ENCODE peak calls at places on chromosomes 16 and 17, in eight cellular contexts. U is body of pancreas, Z is pancreas, Y is left lung, K is ascending aorta, F is colonic mucosa, G is cardiac muscle cell, C is ovary. D is an unnamed sample.

GRCh38 chr17:72538921-72539352 is 418.1 kb downstream of the SOX9 start:
- DNase-seq in U (no peak), F (no peak), C (no peak), K (no peak), G (no peak), Y (no peak), Z (no peak), D (no peak)

GRCh38 chr16:15509593-15510520 is 75.5 kb downstream of the BMERB1 start:
- DNase-seq in Y (no peak), F (no peak), K (no peak), Z (no peak), C (no peak), G (peak; percentile 33), U (no peak), D (no peak)

GRCh38 chr17:48596735-48597491 is 3.3 kb upstream of the HOXB5 start:
- DNase-seq in F (no peak), Z (no peak), Y (no peak), C (no peak), K (no peak), U (no peak), G (no peak), D (no peak)

GRCh38 chr17:77205396-77206124 is 64.8 kb downstream of the SEC14L1 start:
- DNase-seq in K (peak; percentile 34), F (no peak), G (no peak), U (no peak), Z (no peak), Y (no peak), C (no peak), D (no peak)

GRCh38 chr17:16150251-16150859 is 65.0 kb downstream of the NCOR1 start:
- DNase-seq in U (no peak), Y (no peak), Z (no peak), F (no peak), G (peak; percentile 66), C (no peak), K (no peak), D (no peak)

GRCh38 chr16:49608801-49609200 is 235.2 kb downstream of the C16orf78 start:
- DNase-seq in U (no peak), G (peak; percentile 77), Z (no peak), F (no peak), Y (no peak), C (peak; percentile 40), K (peak; percentile 63), D (no peak)

GRCh38 chr16:87067890-87068289 is 249.3 kb downstream of the C16orf95 start:
- DNase-seq in C (no peak), Y (no peak), K (no peak), Z (no peak), F (no peak), G (no peak), U (no peak), D (no peak)

GRCh38 chr17:66527335-66527734 is 224.9 kb downstream of the PRKCA start:
- DNase-seq in U (no peak), F (no peak), G (no peak), Y (no peak), K (no peak), C (no peak), Z (no peak), D (no peak)

GRCh38 chr16:22195695-22196558 is 10.2 kb upstream of the EEF2K start:
- DNase-seq in G (peak; percentile 92), Y (peak; percentile 93), K (peak; percentile 96), C (peak; percentile 94), U (peak; percentile 92), F (peak; percentile 93), Z (peak; percentile 95), D (peak; percentile 87)

GRCh38 chr17:68462381-68463210 is 5.3 kb upstream of the WIPI1 start:
- DNase-seq in C (peak; percentile 72), U (peak; percentile 79), G (peak; percentile 86), F (peak; percentile 80), K (peak; percentile 81), Z (peak; percentile 74), Y (no peak), D (peak; percentile 46)

GRCh38 chr17:65154770-65155589 is 17.8 kb downstream of the RGS9 start:
- DNase-seq in G (no peak), Z (no peak), U (no peak), K (no peak), C (no peak), Y (no peak), F (no peak), D (peak; percentile 61)

GRCh38 chr17:17609121-17609520 is 17.6 kb upstream of the PEMT start:
- DNase-seq in K (no peak), C (no peak), Y (no peak), Z (no peak), U (no peak), G (no peak), F (peak; percentile 28), D (no peak)

GRCh38 chr17:80264048-80264792 is 3.6 kb downstream of the RNF213 start:
- DNase-seq in G (no peak), F (no peak), C (no peak), Y (no peak), U (no peak), K (no peak), Z (no peak), D (peak; percentile 57)

GRCh38 chr17:80262775-80263244 is 2.2 kb downstream of the RNF213 start:
- DNase-seq in Y (no peak), K (no peak), U (no peak), F (no peak), G (no peak), Z (no peak), C (no peak), D (no peak)

GRCh38 chr17:80264793-80265075 is 4.1 kb downstream of the RNF213 start:
- DNase-seq in Z (no peak), C (no peak), K (no peak), Y (no peak), G (no peak), F (no peak), U (no peak), D (no peak)

GRCh38 chr17:80262291-80262690 is 1.6 kb downstream of the RNF213 start:
- DNase-seq in Z (no peak), U (no peak), G (no peak), F (no peak), C (no peak), K (no peak), Y (no peak), D (no peak)

DNA sequence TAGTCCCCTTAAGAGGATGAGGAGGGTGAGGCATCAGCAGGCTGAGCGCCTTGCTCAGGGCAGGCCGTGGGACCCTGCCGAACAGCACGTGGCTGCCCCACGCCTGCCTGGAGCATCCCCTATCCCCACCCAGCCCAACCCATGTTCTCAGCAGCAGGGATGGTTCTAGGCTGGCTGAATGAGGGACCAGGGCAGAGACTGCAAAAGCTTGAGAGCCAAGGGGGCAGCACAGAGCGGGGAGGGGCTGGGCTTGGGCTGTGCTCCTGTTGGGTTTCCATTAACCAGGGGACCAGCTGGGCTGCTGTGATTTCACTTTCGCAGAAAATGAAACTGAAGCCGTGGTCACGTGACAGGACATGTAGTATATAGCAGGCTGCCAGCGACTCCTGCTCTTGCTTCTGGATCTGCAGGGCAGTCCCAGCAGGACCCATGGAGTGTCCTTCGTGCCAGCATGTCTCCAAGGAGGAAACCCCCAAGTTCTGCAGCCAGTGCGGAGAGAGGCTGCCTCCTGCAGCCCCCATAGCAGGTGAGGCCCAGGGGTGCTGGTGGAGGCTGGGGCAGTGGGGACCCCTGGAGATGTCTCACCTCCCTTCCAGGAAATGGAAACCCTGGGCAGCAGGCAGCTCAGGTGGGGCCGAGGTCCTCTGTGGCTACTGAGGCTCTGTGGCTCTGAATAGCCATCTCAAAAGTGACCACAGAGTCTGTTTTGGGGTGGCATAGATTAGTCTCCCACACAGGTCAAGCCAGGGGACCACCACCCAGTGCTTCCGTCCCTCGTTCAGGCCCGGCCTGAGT is 2.8 kb downstream of the RNF213 start:
- DNase-seq in G (peak; percentile 82), F (peak; percentile 95), K (peak; percentile 89), Y (peak; percentile 85), U (peak; percentile 92), C (peak; percentile 89), Z (peak; percentile 82), D (peak; percentile 82)
- TF ChIP-seq CTCF in G (no peak), F (no peak), K (no peak), Y (no peak), U (no peak), C (no peak), Z (no peak), D (peak; percentile 39)

DNA sequence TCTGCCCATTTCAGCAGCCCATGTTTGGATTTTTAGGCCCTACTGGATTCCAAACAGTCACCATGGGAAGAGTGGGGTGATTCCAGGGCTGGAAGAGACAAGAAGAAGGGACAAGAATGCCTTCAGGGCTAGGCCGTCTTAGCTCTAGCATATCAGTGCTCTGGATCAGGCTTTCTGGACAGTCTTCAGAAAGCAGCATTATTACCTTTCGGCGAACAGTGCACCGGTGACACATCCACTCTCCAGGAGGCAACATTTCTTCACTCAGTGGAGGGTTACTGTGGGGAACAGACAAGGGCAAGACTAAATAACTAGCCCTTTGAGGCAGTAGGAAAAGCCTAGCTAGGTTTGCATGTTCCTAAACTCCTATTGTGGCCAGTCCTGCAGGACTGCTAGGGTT is 23.9 kb upstream of the DHRS13 start:
- DNase-seq in K (no peak), C (no peak), F (no peak), Z (no peak), G (no peak), Y (no peak), U (no peak), D (no peak)
- H3K4me3 ChIP-seq in K (no peak overlapping the region), C (no peak overlapping the region), F (no peak overlapping the region), Z (no peak overlapping the region), G (no peak overlapping the region), Y (no peak overlapping the region), U (no peak overlapping the region), D (no peak overlapping the region)

GRCh38 chr16:72085002-72085401 is 8.4 kb downstream of the TXNL4B start:
- DNase-seq in F (no peak), Z (no peak), G (peak; percentile 24), C (no peak), Y (no peak), U (no peak), K (no peak), D (no peak)

GRCh38 chr16:72083778-72084404 is 9.5 kb downstream of the TXNL4B start:
- DNase-seq in U (no peak), Y (no peak), G (no peak), C (no peak), Z (no peak), K (no peak), F (no peak), D (no peak)

GRCh38 chr16:72084445-72084844 is 9.0 kb downstream of the TXNL4B start:
- DNase-seq in Z (no peak), U (no peak), K (no peak), F (no peak), G (no peak), C (no peak), Y (no peak), D (no peak)
- H3K36me3 ChIP-seq in Z (peaks cover 8% of the 10 kb centered on the region), U (peaks cover 20% of the 10 kb centered on the region), K (peaks cover 42% of the 10 kb centered on the region), F (peaks cover 4% of the 10 kb centered on the region), G (peaks cover 6% of the 10 kb centered on the region), C (no peaks in the 10 kb centered on the region), Y (no peaks in the 10 kb centered on the region), D (peaks cover 10% of the 10 kb centered on the region)

GRCh38 chr17:74071280-74071679 is 132.2 kb upstream of the RPL38 start:
- DNase-seq in U (no peak), F (no peak), Z (no peak), K (no peak), Y (no peak), G (no peak), C (no peak), D (no peak)

GRCh38 chr17:74072340-74072739 is 131.1 kb upstream of the RPL38 start:
- DNase-seq in Y (no peak), F (no peak), G (no peak), K (no peak), Z (no peak), U (no peak), C (no peak), D (no peak)

DNA sequence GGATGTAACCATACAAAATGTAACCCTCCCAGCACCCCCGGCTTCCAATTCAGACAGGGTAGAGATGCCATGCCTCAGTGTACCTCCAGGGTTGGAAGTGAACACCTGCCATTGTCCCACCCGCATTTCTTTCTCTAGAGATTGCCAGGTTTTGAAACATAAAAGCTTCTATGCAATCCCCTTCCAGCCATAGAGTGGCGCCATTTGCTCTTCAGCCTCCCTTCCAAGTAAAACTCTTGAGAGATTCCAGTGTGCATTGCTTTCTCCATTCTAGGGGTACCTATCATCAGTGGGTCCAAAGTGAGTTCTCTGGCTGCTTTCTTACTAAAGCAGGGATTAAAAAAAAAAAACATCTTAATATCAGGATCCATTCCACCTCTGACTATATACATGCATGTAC is 133.1 kb upstream of the RPL38 start:
- DNase-seq in G (no peak), U (no peak), K (no peak), C (no peak), Z (no peak), F (no peak), Y (no peak), D (no peak)
- TF ChIP-seq CTCF in G (no peak), U (no peak), K (no peak), C (no peak), Z (no peak), F (no peak), Y (no peak), D (no peak)